ENCODE peak calls at places on chromosomes 16 and 17, in four cellular contexts. N is CD4-positive, CD25-positive, alpha-beta regulatory T cell; G is left cardiac atrium; U is NCI-H446 treated with DMSO at 0.1 percent for 48 hours. K is an unnamed sample.

GRCh38 chr17:57946798-57947358 is 8.3 kb downstream of the CUEDC1 start:
- DNase-seq in N (no peak), G (no peak), U (no peak), K (peak; percentile 71)

GRCh38 chr16:78551487-78552085 is 452.1 kb downstream of the WWOX start:
- DNase-seq in N (no peak), G (no peak), U (no peak), K (no peak)

GRCh38 chr17:68853439-68853838 is 101.8 kb downstream of the ABCA8 start:
- DNase-seq in N (no peak), G (no peak), U (no peak), K (no peak)

GRCh38 chr16:3032624-3033023 is 4.1 kb downstream of the BICDL2 start:
- DNase-seq in N (no peak), G (no peak), U (no peak), K (no peak)

GRCh38 chr16:6574146-6574545 is 758.5 kb upstream of the RBFOX1 start:
- DNase-seq in N (no peak), G (no peak), U (no peak), K (no peak)

GRCh38 chr17:64608571-64608981 is 53.5 kb downstream of the SMURF2 start:
- DNase-seq in N (no peak), G (no peak), U (no peak), K (no peak)

GRCh38 chr16:58389724-58390123 is 2.5 kb upstream of the GINS3 start:
- DNase-seq in N (no peak), G (no peak), U (no peak), K (no peak)

GRCh38 chr16:11248133-11248532 is 7.9 kb downstream of the SOCS1 start:
- DNase-seq in N (no peak), G (no peak), U (no peak), K (no peak)

GRCh38 chr16:24471616-24472015 is 67.8 kb upstream of the RBBP6 start:
- DNase-seq in N (no peak), G (no peak), U (no peak), K (no peak)

GRCh38 chr17:76452646-76453430 is at the start of gene UBE2O:
- DNase-seq in N (peak; percentile 91), G (peak; percentile 92), U (peak; percentile 66), K (peak; percentile 96)